ENCODE peak calls at places on chromosomes 13 and 19, in six cellular contexts. K is PC-9, S is fibroblast of lung, T is PC-3, C is DND-41, G is HepG2. N is an unnamed sample.

GRCh38 chr13:42384265-42384664 is 112.3 kb downstream of the AKAP11 start:
- DNase-seq in K (no peak), S (no peak), T (peak; percentile 59), C (no peak), G (no peak), N (peak; percentile 43)

GRCh38 chr13:51806571-51806970 is 2.6 kb upstream of the DHRS12 start:
- DNase-seq in K (no peak), S (peak; percentile 33), T (peak; percentile 6), C (no peak), G (no peak), N (no peak)

GRCh38 chr13:65057986-65058385 is 2172.2 kb downstream of the PCDH9 start:
- DNase-seq in K (no peak), S (no peak), T (no peak), C (no peak), G (no peak), N (no peak)

GRCh38 chr19:34317311-34317927 is 47.6 kb upstream of the GPI start:
- DNase-seq in K (peak; percentile 11), S (peak; percentile 15), T (no peak), C (no peak), G (no peak), N (peak; percentile 13)

GRCh38 chr19:38849746-38850230 is at the start of gene HNRNPL:
- DNase-seq in K (peak; percentile 99), S (no peak), T (no peak), C (no peak), G (no peak), N (no peak)

GRCh38 chr19:50046649-50047503 is 21.1 kb downstream of the ZNF473 start:
- DNase-seq in K (no peak), S (peak; percentile 30), T (peak; percentile 34), C (peak; percentile 56), G (peak; percentile 60), N (no peak)

GRCh38 chr13:109344552-109345157 is 441.7 kb downstream of the IRS2 start:
- DNase-seq in K (no peak), S (peak; percentile 23), T (peak; percentile 55), C (no peak), G (peak; percentile 10), N (peak; percentile 27)

GRCh38 chr13:33017410-33017929 is 1.2 kb downstream of the KL start:
- DNase-seq in K (peak; percentile 17), S (peak; percentile 16), T (no peak), C (no peak), G (peak; percentile 18), N (peak; percentile 31)

GRCh38 chr19:10888421-10888866 is 17.1 kb downstream of the CARM1 start:
- DNase-seq in K (no peak), S (no peak), T (no peak), C (no peak), G (no peak), N (no peak)

GRCh38 chr19:15418112-15418587 is 638 bp downstream of the AKAP8L start:
- DNase-seq in K (no peak), S (peak; percentile 36), T (peak; percentile 26), C (no peak), G (no peak), N (no peak)

GRCh38 chr19:12077375-12077774 is 12.8 kb downstream of the ZNF844 start:
- DNase-seq in K (no peak), S (no peak), T (no peak), C (no peak), G (no peak), N (no peak)

GRCh38 chr19:51128227-51128626 is 3.5 kb downstream of the SIGLEC9 start:
- DNase-seq in K (no peak), S (no peak), T (no peak), C (no peak), G (no peak), N (no peak)

GRCh38 chr13:22009500-22009899 is 338.6 kb downstream of the FGF9 start:
- DNase-seq in K (no peak), S (no peak), T (no peak), C (no peak), G (no peak), N (no peak)

GRCh38 chr13:70297219-70297618 is 189.0 kb upstream of the KLHL1 start:
- DNase-seq in K (no peak), S (no peak), T (no peak), C (no peak), G (no peak), N (no peak)

GRCh38 chr13:113747291-113747833 is 11.7 kb upstream of the TMEM255B start:
- DNase-seq in K (no peak), S (no peak), T (no peak), C (no peak), G (no peak), N (no peak)

GRCh38 chr13:110555601-110556223 is 5.8 kb downstream of the RAB20 start:
- DNase-seq in K (peak; percentile 42), S (no peak), T (peak; percentile 3), C (no peak), G (peak; percentile 84), N (no peak)

GRCh38 chr19:40143612-40144011 is 47.6 kb upstream of the MAP3K10 start:
- DNase-seq in K (no peak), S (peak; percentile 24), T (no peak), C (peak; percentile 57), G (no peak), N (no peak)

GRCh38 chr13:36431204-36432105 is 840 bp upstream of the CCNA1 start:
- DNase-seq in K (no peak), S (no peak), T (no peak), C (no peak), G (no peak), N (peak; percentile 33)
- TF ChIP-seq EZH2 in K (no peak), S (peak; percentile 82), T (no peak), C (no peak), G (no peak), N (no peak)

GRCh38 chr19:19711934-19712828 is 20.7 kb downstream of the ZNF14 start:
- DNase-seq in K (no peak), S (no peak), T (no peak), C (no peak), G (no peak), N (no peak)

GRCh38 chr19:19710506-19710905 is 22.4 kb downstream of the ZNF14 start:
- DNase-seq in K (no peak), S (no peak), T (no peak), C (no peak), G (no peak), N (no peak)

GRCh38 chr19:19711306-19711933 is 21.5 kb downstream of the ZNF14 start:
- DNase-seq in K (no peak), S (no peak), T (no peak), C (no peak), G (no peak), N (no peak)
- H3K9me3 ChIP-seq in K (peaks cover 89% of the 10 kb centered on the region), S (peaks cover 11% of the 10 kb centered on the region), T (peaks cover 83% of the 10 kb centered on the region), C (peaks cover 76% of the 10 kb centered on the region), G (peaks cover 98% of the 10 kb centered on the region), N (peaks cover 73% of the 10 kb centered on the region)

GRCh38 chr19:55158848-55159793 is 1.6 kb upstream of the TNNI3 start:
- DNase-seq in K (peak; percentile 85), S (peak; percentile 64), T (peak; percentile 55), C (no peak), G (no peak), N (no peak)
- H3K27me3 ChIP-seq in K (no peaks in the 10 kb centered on the region), S (peaks cover 11% of the 10 kb centered on the region), T (no peaks in the 10 kb centered on the region), C (no peaks in the 10 kb centered on the region), G (peaks cover 30% of the 10 kb centered on the region), N (peaks cover 2% of the 10 kb centered on the region)

DNA sequence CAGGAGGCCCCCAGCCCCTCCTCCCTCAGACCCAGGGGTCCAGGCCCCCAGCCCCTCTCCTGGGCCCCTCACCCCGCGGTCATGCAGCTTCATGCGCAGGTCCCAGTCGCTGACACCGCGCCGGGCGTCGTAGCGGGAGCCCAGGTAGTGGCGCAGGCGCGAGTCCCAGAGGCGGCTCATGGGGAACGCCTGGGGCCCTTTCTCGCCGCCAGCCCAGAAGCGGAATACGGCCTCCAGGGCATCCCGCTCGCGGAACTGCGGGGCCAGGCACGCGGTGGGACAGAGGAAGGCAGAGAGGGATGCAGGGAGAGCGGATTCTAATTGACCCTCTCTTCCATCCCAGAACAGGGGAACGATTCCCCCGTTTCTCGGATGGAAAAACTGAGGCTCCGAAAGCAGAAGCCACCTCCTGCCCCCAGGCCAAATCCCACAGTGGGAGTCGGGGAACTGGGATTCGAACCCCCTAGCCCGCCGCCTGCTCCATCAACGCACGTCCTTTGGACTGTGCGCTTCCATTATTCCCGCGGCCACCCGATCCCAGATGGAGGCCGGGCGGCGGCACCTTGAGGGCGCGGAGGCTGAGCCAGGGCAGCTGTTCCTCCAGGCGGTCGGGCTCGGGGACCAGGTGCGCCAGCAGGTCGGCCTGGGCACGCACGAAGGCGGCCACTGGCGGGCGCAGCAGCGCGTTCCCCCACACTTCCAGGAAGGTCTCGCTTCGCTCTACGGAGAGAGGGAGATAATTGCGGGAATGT is 4.2 kb upstream of the TNNI3 start:
- DNase-seq in K (no peak), S (no peak), T (no peak), C (no peak), G (no peak), N (no peak)
- TF ChIP-seq EZH2 in K (no peak), S (peak; percentile 46), T (no peak), C (no peak), G (no peak), N (peak; percentile 43)

DNA sequence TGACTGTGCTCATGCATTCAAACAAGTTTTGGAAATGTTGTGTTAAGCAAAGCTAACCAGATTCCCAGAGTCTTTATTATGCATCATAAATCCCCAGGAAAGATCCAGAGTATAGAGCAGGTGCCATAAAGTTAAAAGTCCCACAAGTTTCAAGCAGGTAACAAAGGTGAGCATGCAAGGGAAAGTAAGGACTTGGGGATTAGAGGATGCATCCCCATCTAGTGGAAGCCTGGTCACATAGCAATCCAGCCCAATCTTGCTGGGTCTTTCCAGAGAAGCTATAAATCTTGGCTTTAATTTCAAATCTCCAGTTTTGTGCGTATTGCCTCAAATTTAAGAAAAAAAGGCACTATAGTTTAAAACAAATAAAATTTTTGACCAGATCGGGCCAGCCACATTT is 72.7 kb downstream of the ZNF254 start:
- DNase-seq in K (peak; percentile 3), S (peak; percentile 3), T (peak; percentile 49), C (no peak), G (peak; percentile 29), N (peak; percentile 29)
- H3K9me3 ChIP-seq in K (peaks cover 24% of the 10 kb centered on the region), S (no peaks in the 10 kb centered on the region), T (peaks cover 28% of the 10 kb centered on the region), C (peaks cover 21% of the 10 kb centered on the region), G (peaks cover 95% of the 10 kb centered on the region), N (peaks cover 18% of the 10 kb centered on the region)

DNA sequence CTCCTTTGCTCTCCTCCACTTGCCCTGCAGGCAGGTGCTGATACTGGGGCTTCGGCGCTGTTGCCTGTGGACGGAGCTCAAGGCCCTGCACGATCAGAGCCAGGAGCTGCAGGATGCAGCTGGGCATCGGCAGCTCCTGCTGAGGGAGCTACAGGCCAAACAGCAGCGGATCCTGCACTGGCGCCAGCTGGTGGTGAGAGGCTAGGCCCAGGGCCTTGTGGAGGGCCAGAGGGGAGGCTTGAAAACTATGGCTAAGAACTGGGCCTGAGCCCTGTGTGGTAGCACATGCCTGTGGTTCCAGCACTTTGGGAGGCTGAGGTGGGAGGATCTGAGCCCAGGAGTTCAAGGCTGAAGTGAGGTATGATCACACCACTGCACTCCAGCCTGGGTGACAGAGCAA is 6.3 kb downstream of the HAUS5 start:
- DNase-seq in K (no peak), S (no peak), T (no peak), C (no peak), G (no peak), N (no peak)
- H3K27me3 ChIP-seq in K (no peaks in the 10 kb centered on the region), S (no peaks in the 10 kb centered on the region), T (no peaks in the 10 kb centered on the region), C (no peaks in the 10 kb centered on the region), G (no peaks in the 10 kb centered on the region), N (no peaks in the 10 kb centered on the region)

DNA sequence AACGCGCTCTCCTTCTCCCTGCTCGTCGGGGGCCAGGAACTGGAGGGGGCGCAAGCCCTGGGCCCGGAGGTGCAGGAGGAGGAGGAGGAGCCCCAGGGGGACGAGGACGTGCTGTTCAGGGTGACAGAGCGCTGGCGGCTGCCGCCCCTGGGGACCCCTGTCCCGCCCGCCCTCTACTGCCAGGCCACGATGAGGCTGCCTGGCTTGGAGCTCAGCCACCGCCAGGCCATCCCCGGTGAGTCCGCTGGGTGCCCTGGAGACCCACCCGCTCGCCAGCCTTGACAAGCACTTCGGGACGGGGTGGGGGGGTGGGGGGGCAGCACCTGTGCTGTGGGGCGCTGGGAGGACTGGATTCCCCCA is 2.3 kb downstream of the MADCAM1 start:
- DNase-seq in K (no peak), S (no peak), T (no peak), C (no peak), G (no peak), N (no peak)
- TF ChIP-seq EZH2 in K (no peak), S (no peak), T (no peak), C (no peak), G (no peak), N (no peak)

N was measured in mammary epithelial cell.